ENCODE peak calls at places on chromosome 9, in four cellular contexts. F, E, U and H are unnamed samples. For H3K4me1 and H3K36me3, the result is how much of the 10 kb centered on the place peaks cover.

GRCh38 chr9:4661165-4662095 is 664 bp upstream of the PLPP6 start:
- DNase-seq in U (no peak), F (no peak), E (no peak), H (no peak)

GRCh38 chr9:35675732-35676392 is 2.1 kb downstream of the CA9 start:
- DNase-seq in E (no peak), F (peak), U (peak), H (peak)

GRCh38 chr9:121672213-121672612 is 20.8 kb downstream of the DAB2IP start:
- DNase-seq in F (no peak), E (no peak), U (no peak), H (no peak)

GRCh38 chr9:127805620-127806019 is 2.9 kb downstream of the FPGS start:
- DNase-seq in E (no peak), U (no peak), F (peak), H (no peak)

GRCh38 chr9:72577212-72577753 is 55.9 kb downstream of the TMC1 start:
- DNase-seq in E (no peak), U (peak), F (no peak), H (no peak)

GRCh38 chr9:16552252-16552651 is 318.2 kb downstream of the BNC2 start:
- DNase-seq in E (no peak), F (no peak), U (no peak), H (no peak)

GRCh38 chr9:134066923-134067851 is 639 bp downstream of the BRD3 start:
- DNase-seq in E (peak), F (peak), U (no peak), H (peak)

GRCh38 chr9:12712532-12712931 is 19.3 kb downstream of the TYRP1 start:
- DNase-seq in E (no peak), U (no peak), F (no peak), H (no peak)

GRCh38 chr9:132912131-132912530 is 32.3 kb downstream of the TSC1 start:
- DNase-seq in U (no peak), F (no peak), E (no peak), H (no peak)

GRCh38 chr9:115132648-115133047 is 14.7 kb upstream of the TNC start:
- DNase-seq in E (peak), F (no peak), U (peak), H (no peak)

GRCh38 chr9:123365881-123366528 is 10.0 kb downstream of the CRB2 start:
- DNase-seq in E (no peak), U (no peak), F (no peak), H (peak)

GRCh38 chr9:120510816-120511215 is 69.2 kb downstream of the CDK5RAP2 start:
- DNase-seq in F (no peak), U (no peak), E (no peak), H (no peak)

GRCh38 chr9:135945969-135946368 is 15.2 kb downstream of the UBAC1 start:
- DNase-seq in F (no peak), E (no peak), U (no peak), H (no peak)

GRCh38 chr9:109097156-109097555 is 22.6 kb downstream of the TMEM245 start:
- DNase-seq in E (no peak), F (no peak), U (no peak), H (no peak)

GRCh38 chr9:120925535-120926396 is 830 bp downstream of the TRAF1 start:
- DNase-seq in E (peak), F (no peak), U (no peak), H (peak)

GRCh38 chr9:85741112-85741874 is 461 bp downstream of the AGTPBP1 start:
- DNase-seq in E (peak), F (peak), U (peak), H (peak)

GRCh38 chr9:114524401-114524800 is 19.1 kb upstream of the WHRN start:
- DNase-seq in U (no peak), E (peak), F (no peak), H (no peak)

GRCh38 chr9:35776018-35776417 is 15.4 kb upstream of the NPR2 start:
- DNase-seq in U (no peak), F (no peak), E (no peak), H (no peak)

GRCh38 chr9:134960701-134961181 is 43.0 kb upstream of the FCN1 start:
- DNase-seq in F (no peak), E (peak), U (no peak), H (peak)

GRCh38 chr9:32698706-32699277 is 63.3 kb upstream of the TAF1L start:
- DNase-seq in E (no peak), F (no peak), U (no peak), H (no peak)

GRCh38 chr9:35333551-35333950 is 156.4 kb upstream of the RUSC2 start:
- DNase-seq in E (no peak), U (no peak), F (no peak), H (no peak)

GRCh38 chr9:125634040-125634717 is 72.8 kb downstream of the MAPKAP1 start:
- DNase-seq in E (no peak), F (no peak), U (no peak), H (no peak)

GRCh38 chr9:114390952-114391351 is 3.2 kb upstream of the AKNA start:
- DNase-seq in E (no peak), U (no peak), F (no peak), H (no peak)

GRCh38 chr9:131623655-131624330 is 78.5 kb downstream of the PRRT1B start:
- DNase-seq in U (no peak), F (no peak), E (no peak), H (no peak)

GRCh38 chr9:16023466-16023865 is 470.6 kb downstream of the CCDC171 start:
- DNase-seq in E (no peak), U (no peak), F (no peak), H (no peak)

GRCh38 chr9:75788006-75788634 is 102.4 kb upstream of the PCSK5 start:
- DNase-seq in E (no peak), F (no peak), U (peak), H (no peak)

GRCh38 chr9:137804908-137805356 is 72.7 kb upstream of the CACNA1B start:
- DNase-seq in U (no peak), F (no peak), E (no peak), H (no peak)

GRCh38 chr9:96113045-96113444 is 188.9 kb downstream of the HSD17B3 start:
- DNase-seq in E (no peak), F (no peak), U (no peak), H (no peak)
- H3K4me1 ChIP-seq in E (under half), F (half or more), U (under half), H (under half)

GRCh38 chr9:27195191-27195590 is 86.2 kb downstream of the TEK start:
- DNase-seq in F (no peak), U (no peak), E (no peak), H (no peak)

GRCh38 chr9:27192291-27192960 is 83.4 kb downstream of the TEK start:
- DNase-seq in F (no peak), U (peak), E (no peak), H (no peak)

GRCh38 chr9:27194401-27195091 is 85.5 kb downstream of the TEK start:
- DNase-seq in U (no peak), E (no peak), F (no peak), H (no peak)

GRCh38 chr9:27196383-27196782 is 87.4 kb downstream of the TEK start:
- DNase-seq in E (no peak), F (no peak), U (no peak), H (no peak)

DNA sequence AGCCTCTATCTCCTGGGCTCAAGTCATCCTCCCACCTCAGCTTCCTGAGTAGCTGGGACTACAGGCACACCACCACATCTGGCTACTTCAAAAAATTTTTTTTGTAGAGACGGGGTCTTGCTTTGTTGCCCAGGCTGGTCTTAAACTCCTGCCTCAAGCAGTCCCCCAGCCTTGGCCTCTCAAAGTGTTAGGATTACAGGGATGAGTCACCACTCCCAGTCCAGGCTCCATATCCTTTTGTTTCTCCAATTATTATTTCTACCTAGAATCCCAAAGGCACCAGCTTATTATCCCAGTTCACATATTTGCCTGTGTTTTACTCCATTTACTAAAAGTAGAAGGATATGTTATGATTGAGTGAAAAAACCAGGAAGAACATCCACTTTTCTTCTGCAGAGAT is 84.9 kb downstream of the TEK start:
- DNase-seq in U (no peak), F (no peak), E (no peak), H (no peak)
- H3K36me3 ChIP-seq in U (under half), F (under half), E (under half), H (under half)

DNA sequence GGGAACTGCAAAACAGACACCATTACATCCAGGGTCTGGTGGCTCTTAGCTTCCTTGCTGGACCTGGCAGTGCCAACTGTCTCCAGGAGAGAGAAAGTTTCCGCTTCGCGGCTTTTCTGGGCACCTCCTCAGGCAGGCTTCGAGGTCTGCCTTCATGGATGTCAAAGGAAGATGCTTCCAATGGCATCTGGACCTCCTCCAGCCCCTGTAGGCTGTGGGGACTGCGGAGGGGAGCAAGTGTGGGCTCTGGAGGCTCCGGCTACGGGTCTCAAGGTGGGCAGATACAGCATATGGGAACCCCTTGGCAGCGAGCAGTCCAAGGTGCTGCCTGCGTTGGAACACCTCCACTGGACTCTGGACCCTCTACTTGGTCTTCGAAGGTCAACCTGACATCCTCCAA is 6.0 kb downstream of the C9orf50 start:
- DNase-seq in U (no peak), F (no peak), E (no peak), H (no peak)
- H3K4me1 ChIP-seq in U (under half), F (under half), E (under half), H (under half)

DNA sequence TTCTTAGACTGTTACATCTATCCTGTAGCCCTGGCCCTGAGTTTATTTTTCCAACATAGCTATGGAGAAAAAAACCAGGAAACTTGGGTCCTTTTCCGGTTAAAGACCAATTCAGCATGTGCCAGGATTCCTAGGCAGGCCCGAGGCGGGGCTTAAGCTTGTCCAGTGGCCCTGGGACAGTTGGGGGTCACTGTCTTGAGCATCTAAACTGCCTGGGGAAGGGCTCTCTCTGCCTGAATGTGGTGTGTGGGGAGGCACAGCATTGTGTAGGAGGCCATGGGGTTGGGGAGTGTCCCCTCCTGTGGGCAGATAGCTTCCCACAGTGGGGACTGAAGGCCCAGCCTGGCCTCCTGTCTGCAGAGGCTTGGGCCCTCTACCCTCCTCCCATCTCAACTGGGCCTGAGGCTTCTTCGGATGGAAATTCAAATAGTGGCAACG is 88.8 kb downstream of the PHF2 start:
- DNase-seq in E (no peak), F (peak), U (no peak), H (no peak)
- H3K36me3 ChIP-seq in E (under half), F (under half), U (under half), H (under half)

DNA sequence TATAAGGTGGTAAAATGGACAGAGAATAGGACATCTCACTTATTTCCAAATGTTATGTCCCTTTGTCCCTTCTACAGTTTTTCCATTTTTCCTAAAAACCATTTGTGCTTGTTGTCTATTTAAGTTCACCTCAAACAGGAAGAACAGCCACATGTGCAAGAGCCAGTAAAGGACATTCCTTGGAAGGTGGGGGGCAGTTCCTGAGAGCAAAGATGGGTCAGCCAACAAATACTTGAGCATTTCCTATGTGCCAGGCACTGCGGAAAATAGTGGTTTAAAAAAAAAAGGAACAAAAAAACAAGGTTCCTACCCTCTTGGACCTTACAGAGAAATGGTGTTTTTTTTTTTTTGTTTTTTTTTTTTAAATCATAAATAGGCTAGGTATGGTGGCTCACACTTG is 26.8 kb downstream of the ANP32B start:
- DNase-seq in E (no peak), U (peak), F (no peak), H (no peak)
- H3K4me1 ChIP-seq in E (under half), U (under half), F (under half), H (under half)

DNA sequence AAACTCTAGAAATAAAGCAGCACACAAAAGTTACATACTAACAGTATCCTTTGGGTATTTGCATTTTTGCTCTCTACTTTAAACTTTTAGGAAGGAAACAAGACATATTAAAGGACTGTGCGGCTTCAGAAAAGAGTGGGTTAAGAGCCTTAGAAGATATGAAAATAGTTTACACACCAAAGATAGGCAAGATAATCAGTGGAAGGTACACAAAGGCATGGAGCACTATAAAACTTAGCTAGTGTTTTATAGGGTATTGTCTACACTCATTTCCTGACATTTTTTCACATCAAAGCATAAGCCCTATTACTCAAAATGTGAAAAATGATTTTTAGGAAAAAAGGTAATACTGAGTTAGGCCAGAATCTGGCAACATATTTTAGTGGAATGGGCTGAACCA is 43.7 kb upstream of the APBA1 start:
- DNase-seq in U (no peak), E (no peak), F (no peak), H (no peak)
- H3K36me3 ChIP-seq in U (under half), E (under half), F (under half), H (under half)

GRCh38 chr9:130189840-130190239 is 17.6 kb downstream of the NCS1 start:
- DNase-seq in E (no peak), U (no peak), F (no peak), H (no peak)
- H3K4me1 ChIP-seq in E (under half), U (under half), F (under half), H (under half)

GRCh38 chr9:128969491-128969890 is 22.0 kb downstream of the NUP188 start:
- DNase-seq in F (no peak), U (no peak), E (no peak), H (no peak)
- H3K36me3 ChIP-seq in F (under half), U (under half), E (under half), H (under half)